ENCODE peak calls at places on chromosomes 1 and 21, in ten cellular contexts. K, O, F, L, S, R, T, G, N and Z are unnamed samples.

GRCh38 chr1:53435151-53435550 is 24.0 kb upstream of the DMRTB1 start:
- DNase-seq in N (no peak), T (no peak), O (no peak), R (no peak), S (peak), L (no peak), F (no peak), G (no peak), K (no peak), Z (no peak)

GRCh38 chr1:81699234-81699633 is 101.5 kb upstream of the ADGRL2 start:
- DNase-seq in G (peak), S (peak), K (peak), N (peak), F (no peak), L (no peak), O (peak), T (peak), R (no peak), Z (no peak)

GRCh38 chr1:206002833-206003532 is at the start of gene RAB7B:
- DNase-seq in S (no peak), L (no peak), F (no peak), K (peak), R (peak), N (peak), T (no peak), G (peak), O (peak), Z (peak)

GRCh38 chr1:116741781-116742565 is 12.3 kb upstream of the CD2 start:
- DNase-seq in T (no peak), O (no peak), N (no peak), G (no peak), F (no peak), L (no peak), K (no peak), R (no peak), S (no peak), Z (no peak)

GRCh38 chr21:34836103-34836932 is 167.5 kb downstream of the CLIC6 start:
- DNase-seq in N (peak), F (no peak), R (no peak), K (peak), G (peak), S (no peak), T (peak), L (no peak), O (peak), Z (no peak)

GRCh38 chr1:24984800-24985552 is 54.9 kb upstream of the RUNX3 start:
- DNase-seq in O (no peak), N (no peak), T (no peak), S (no peak), K (no peak), F (no peak), R (no peak), G (no peak), L (no peak), Z (no peak)

GRCh38 chr1:28099050-28099769 is 10.8 kb upstream of the EYA3 start:
- DNase-seq in T (no peak), N (no peak), O (no peak), G (no peak), F (no peak), S (no peak), R (no peak), K (no peak), L (no peak), Z (no peak)

GRCh38 chr1:26164036-26164927 is 4.5 kb downstream of the C1orf232 start:
- DNase-seq in K (peak), N (peak), F (peak), O (peak), R (peak), G (no peak), L (peak), T (no peak), S (peak), Z (no peak)

GRCh38 chr1:217747156-217747769 is 116.1 kb downstream of the SPATA17 start:
- DNase-seq in O (peak), N (peak), T (no peak), G (no peak), K (peak), L (no peak), S (peak), F (no peak), R (peak), Z (no peak)

GRCh38 chr1:173424786-173425407 is 52.2 kb upstream of the PRDX6 start:
- DNase-seq in L (no peak), G (no peak), R (no peak), N (no peak), K (no peak), S (no peak), F (no peak), O (no peak), T (no peak), Z (no peak)

GRCh38 chr1:33097137-33097611 is 16.2 kb downstream of the AZIN2 start:
- DNase-seq in G (no peak), R (no peak), N (peak), T (no peak), K (no peak), S (no peak), O (no peak), L (no peak), F (no peak), Z (no peak)

GRCh38 chr1:234531181-234532132 is 52.5 kb upstream of the TARBP1 start:
- DNase-seq in S (peak), T (no peak), O (peak), N (peak), K (peak), R (no peak), G (peak), L (no peak), F (no peak), Z (peak)

GRCh38 chr21:43939443-43940328 is 72.4 kb upstream of the TRAPPC10 start:
- DNase-seq in G (no peak), F (no peak), L (no peak), N (no peak), K (no peak), S (no peak), R (no peak), O (no peak), T (no peak), Z (no peak)
- TF ChIP-seq CTCF in G (no peak), F (no peak), L (peak), N (no peak), K (no peak), S (peak), R (peak), O (no peak), T (no peak), Z (no peak)

GRCh38 chr1:210980082-210980481 is 153.9 kb downstream of the KCNH1 start:
- DNase-seq in G (no peak), S (no peak), T (no peak), R (no peak), L (no peak), F (no peak), K (no peak), N (no peak), O (no peak), Z (no peak)

DNA sequence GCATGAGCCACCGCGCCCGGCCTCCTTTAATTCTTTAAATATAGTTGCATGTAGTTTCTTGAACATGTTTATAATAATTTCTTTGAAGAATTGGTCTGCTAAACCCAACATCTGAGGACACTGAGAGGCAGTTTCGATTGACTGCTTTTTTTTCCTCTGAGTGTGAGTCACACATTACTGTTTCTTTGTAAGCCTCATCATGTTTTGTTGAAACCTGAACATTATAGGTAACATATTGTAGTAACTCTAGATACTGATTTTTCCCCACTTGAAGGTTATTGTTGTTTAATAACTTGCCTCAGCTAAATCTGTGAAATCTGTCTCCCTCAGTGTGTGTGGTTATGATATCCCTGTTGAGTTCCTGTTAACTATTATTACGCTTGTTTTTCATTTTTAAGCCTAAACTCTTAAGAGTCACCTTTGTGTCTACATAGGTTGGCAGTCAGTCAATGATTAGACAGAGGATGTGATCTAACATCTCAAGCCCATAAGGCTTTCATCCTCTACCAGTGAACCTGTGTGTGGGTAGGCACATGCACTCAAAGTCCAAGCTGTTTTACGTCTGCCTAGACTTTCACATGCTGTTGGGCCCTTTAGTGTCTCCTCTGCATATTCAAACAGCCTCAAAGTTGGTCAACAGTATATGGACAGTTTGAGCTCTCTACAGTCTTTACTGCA is 155.5 kb downstream of the KCNH1 start:
- DNase-seq in K (no peak), F (no peak), R (no peak), N (no peak), L (no peak), G (no peak), O (no peak), T (no peak), S (no peak), Z (no peak)
- TF ChIP-seq CTCF in K (no peak), F (no peak), R (no peak), N (no peak), L (no peak), G (no peak), O (no peak), T (no peak), S (no peak), Z (no peak)

DNA sequence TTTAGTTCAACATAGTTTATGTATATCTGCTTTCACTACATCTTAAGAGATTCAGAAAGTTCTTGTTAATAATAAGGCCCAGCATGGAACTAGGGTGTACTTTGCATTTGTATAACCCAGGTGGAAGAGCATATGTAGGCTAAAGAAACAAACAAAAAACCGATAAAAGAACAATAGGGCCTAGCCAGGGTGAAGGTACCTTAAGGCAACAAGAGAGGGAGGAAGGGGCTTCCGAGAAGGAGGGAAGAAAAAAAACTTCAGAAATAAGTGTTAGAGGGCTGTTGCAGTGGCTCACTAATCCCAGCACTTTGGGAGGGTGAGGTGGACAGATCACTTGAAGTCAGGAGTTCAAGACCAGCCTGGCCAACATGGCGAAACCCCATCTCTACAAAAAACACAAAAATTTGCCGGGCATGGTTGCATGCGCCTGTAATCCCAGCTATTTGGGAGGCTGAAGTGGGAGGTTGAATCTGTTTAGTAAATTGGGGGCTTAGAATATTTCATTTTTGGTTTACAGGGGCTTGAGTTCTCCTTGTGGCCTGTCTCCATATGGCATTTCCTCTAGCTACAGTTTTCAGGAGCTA is 4.7 kb upstream of the SPATA45 start:
- DNase-seq in L (no peak), O (no peak), S (peak), F (no peak), K (no peak), T (no peak), G (no peak), R (no peak), N (no peak), Z (no peak)
- TF ChIP-seq CTCF in L (no peak), O (no peak), S (peak), F (no peak), K (no peak), T (no peak), G (no peak), R (no peak), N (no peak), Z (no peak)

DNA sequence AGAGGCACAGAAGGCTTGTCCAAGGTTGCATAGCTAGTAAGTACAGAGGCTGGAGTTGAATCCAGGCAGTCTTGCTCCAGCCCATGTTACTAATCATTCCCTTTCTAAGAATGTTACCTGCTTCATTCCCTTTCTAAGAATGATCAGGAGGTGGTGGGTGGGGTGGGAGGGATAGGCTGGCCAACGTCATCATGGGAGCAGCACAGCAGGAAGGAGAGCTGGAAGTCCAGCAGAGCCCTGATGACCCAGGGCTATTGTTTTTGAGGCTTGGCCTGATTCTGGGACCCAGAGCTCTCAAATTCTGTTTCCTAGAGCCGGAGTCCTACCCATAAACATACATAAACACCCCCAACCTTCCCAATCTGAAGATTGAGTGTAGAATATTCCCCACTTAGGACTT is 11.8 kb upstream of the CSF1 start:
- DNase-seq in L (no peak), T (no peak), F (no peak), G (no peak), O (no peak), S (no peak), R (no peak), N (no peak), K (no peak), Z (no peak)
- TF ChIP-seq CTCF in L (no peak), T (no peak), F (no peak), G (no peak), O (no peak), S (no peak), R (no peak), N (no peak), K (no peak), Z (no peak)

DNA sequence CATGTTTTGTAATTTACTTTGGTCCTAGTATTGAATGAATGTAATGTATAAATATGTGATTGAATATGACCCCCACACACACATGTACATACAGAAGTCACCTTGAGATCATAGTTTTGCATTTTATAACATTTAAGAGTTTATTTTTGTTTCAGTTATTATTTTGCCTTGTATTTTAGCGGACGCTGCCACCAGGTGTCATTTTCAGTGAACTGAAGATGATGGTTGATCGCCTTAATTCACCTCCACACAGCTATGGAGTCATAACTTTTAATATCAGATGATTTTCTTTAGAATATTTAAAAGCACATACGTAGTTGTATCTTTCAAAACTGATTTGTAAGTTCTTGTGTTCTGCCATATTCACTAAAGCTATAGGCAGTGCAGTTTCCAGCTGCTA is 130.4 kb downstream of the DYRK1A start:
- DNase-seq in T (no peak), N (peak), G (no peak), F (no peak), S (peak), R (peak), K (peak), O (no peak), L (no peak), Z (no peak)
- TF ChIP-seq CTCF in T (no peak), N (peak), G (no peak), F (no peak), S (peak), R (peak), K (peak), O (peak), L (peak), Z (no peak)

DNA sequence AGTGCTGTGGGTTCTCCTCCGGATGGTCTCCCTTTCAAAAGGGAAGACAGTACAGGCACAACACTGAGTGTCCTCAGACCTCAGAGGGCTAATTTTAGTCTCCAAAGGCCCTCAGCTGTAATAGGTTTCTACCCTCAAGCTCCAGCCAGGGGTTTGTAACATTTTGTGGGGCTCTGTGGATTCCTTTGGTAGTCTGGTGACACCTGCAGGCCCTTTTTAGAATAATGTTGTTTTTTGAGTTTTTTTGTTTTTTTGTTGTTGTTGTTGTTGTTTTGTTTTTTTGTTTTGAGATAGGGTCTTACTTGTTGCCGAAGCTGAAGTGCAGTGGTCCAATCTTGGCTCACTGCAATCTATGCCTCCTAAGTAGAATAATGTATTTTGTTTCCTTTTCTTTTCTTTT is 15.0 kb upstream of the TMEM201 start:
- DNase-seq in S (peak), R (peak), G (no peak), O (no peak), N (peak), F (no peak), L (no peak), T (no peak), K (peak), Z (no peak)
- TF ChIP-seq CTCF in S (peak), R (peak), G (no peak), O (peak), N (peak), F (no peak), L (peak), T (no peak), K (peak), Z (no peak)

DNA sequence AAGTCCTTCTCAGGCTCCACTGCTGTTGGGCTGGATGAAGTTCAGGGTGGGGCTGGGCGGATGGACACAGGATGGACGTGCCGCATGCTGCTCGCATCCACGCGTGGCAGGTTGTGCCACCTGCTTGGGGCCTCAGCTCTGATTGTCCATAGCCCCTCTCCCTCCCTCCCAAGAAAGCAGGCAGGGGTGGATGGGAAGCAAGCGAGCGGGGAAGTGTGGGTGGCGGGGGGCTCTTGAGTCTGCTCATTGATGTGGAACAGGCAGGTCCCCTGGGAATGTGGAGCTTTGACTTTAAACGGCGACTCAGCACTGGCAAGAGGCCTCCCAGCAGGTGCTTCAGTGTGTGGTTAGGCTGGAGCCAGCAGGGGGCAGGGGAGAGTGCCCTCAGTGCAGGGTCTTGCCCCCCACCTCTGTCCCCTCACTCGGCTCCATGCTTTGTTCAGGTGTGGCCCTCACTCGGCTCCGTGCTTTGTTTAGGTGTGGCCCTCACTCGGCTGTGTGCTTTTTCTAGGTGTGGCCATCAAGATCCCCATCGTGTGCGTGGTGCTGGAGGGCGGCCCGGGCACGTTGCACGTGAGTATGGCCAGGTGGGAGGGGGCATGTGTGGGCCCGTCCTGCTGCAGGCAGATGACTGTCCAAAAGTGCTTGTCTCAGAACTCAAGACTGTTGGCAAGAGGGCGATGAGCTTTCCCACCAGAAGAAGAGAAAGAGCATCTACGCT is 23.9 kb downstream of the TRPM2 start:
- DNase-seq in N (no peak), L (no peak), O (no peak), F (no peak), S (peak), R (peak), G (no peak), K (no peak), T (no peak), Z (no peak)
- TF ChIP-seq CTCF in N (no peak), L (peak), O (peak), F (no peak), S (peak), R (peak), G (no peak), K (no peak), T (no peak), Z (no peak)

DNA sequence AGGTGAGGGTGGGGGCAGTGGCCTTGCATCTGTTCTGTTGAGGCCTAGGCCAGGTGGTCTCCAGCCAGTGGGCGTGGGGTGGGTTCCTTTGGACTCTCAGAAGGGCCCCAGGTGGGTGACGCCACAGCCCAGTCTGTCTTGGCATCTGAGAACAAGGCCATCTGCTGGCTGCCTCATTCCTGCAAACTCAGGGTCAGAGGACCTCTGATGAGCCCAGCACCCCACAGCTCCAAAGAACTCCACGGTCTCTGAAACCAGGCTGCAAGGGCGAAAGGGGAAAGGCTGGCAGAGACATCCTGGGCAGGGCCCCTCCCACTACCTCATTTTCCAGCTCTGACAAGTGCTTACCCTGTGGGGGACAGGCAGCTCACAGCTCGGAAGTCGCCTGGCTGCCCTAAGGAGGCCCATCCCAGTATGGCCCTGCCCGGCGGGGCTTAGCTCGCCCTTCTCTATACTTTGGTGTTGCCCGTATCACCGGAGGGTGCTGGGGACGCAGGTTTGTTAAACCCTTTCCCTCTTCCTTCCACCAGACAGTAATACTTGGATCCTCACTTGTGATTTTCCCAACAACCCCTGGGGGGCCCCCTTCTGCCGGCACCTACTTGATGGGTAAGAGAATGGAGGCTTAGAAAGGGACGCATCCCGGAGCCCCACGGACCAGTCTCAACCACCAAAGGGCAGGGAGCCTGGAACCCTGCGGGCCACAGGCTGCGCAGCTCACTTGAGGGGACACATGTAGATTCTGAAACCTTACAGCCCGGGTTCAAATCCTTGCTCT is 10.9 kb upstream of the EDN2 start:
- DNase-seq in K (no peak), R (peak), T (no peak), S (peak), N (peak), G (no peak), L (no peak), F (no peak), O (peak), Z (no peak)
- TF ChIP-seq CTCF in K (peak), R (peak), T (peak), S (peak), N (peak), G (no peak), L (peak), F (no peak), O (peak), Z (no peak)

DNA sequence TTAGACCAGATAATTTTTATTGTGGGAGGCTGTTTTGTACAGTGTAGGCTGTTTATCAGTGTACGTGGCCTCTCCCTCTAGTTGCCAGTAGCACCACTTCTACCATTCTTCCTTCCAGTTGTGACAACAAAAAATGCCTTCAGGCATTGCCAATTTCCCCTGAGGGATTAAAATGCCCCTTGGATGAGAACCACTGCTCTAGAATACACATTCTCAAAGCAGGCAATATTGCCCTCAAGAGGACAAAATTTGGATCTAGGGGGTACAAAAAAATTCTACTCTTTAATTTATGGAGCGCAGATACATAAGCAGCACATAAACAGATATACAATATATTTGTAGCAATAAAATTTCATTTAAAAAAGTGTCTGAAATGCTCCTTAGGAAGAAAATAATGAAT is 674.6 kb downstream of the PTPRC start:
- DNase-seq in S (no peak), F (no peak), O (no peak), N (peak), K (no peak), R (peak), T (no peak), G (no peak), L (no peak), Z (no peak)
- TF ChIP-seq CTCF in S (no peak), F (no peak), O (no peak), N (peak), K (no peak), R (peak), T (no peak), G (no peak), L (no peak), Z (no peak)